ENCODE peak calls at places on chromosomes 16 and 17, in four cellular contexts. I, T, X and G are unnamed samples.

GRCh38 chr17:81080056-81080455 is 45.1 kb downstream of the BAIAP2 start:
- DNase-seq in I (no peak), X (no peak), T (no peak), G (no peak)

GRCh38 chr16:28543072-28543471 is 4.3 kb upstream of the NUPR1 start:
- DNase-seq in T (no peak), I (no peak), X (peak), G (no peak)

GRCh38 chr17:77137111-77137510 is 3.7 kb upstream of the SEC14L1 start:
- DNase-seq in T (no peak), I (no peak), X (no peak), G (no peak)

GRCh38 chr16:75267631-75268264 is 16.3 kb upstream of the BCAR1 start:
- DNase-seq in I (peak), X (peak), T (no peak), G (peak)

GRCh38 chr17:44900894-44901293 is 1.6 kb upstream of the EFTUD2 start:
- DNase-seq in T (no peak), I (no peak), X (peak), G (peak)

GRCh38 chr16:75252049-75252864 is 833 bp upstream of the BCAR1 start:
- DNase-seq in I (no peak), X (no peak), T (no peak), G (peak)

GRCh38 chr17:44187131-44187899 is 543 bp downstream of the TMUB2 start:
- DNase-seq in I (no peak), T (no peak), X (peak), G (no peak)

GRCh38 chr17:49760296-49760695 is 3.6 kb downstream of the FAM117A start:
- DNase-seq in I (no peak), X (no peak), T (no peak), G (no peak)

GRCh38 chr16:1051446-1051845 is 21.1 kb upstream of the SSTR5 start:
- DNase-seq in I (no peak), X (no peak), T (no peak), G (no peak)

GRCh38 chr16:7025616-7026190 is 306.9 kb upstream of the RBFOX1 start:
- DNase-seq in I (peak), X (peak), T (peak), G (peak)

GRCh38 chr16:21156767-21157467 is 1.6 kb upstream of the LDAF1 start:
- DNase-seq in I (peak), T (peak), X (peak), G (peak)

GRCh38 chr17:68441064-68441770 is 16.1 kb downstream of the WIPI1 start:
- DNase-seq in I (no peak), T (no peak), X (no peak), G (no peak)

GRCh38 chr17:48757524-48757961 is 29.0 kb upstream of the HOXB13 start:
- DNase-seq in I (no peak), T (no peak), X (no peak), G (peak)

GRCh38 chr17:33192961-33193911 is 99.9 kb downstream of the ASIC2 start:
- DNase-seq in T (no peak), X (no peak), I (no peak), G (no peak)

GRCh38 chr16:67384778-67385510 is 8.4 kb downstream of the TPPP3 start:
- DNase-seq in T (no peak), I (no peak), X (no peak), G (no peak)

GRCh38 chr17:5877948-5878347 is 192.2 kb upstream of the WSCD1 start:
- DNase-seq in T (no peak), I (peak), X (peak), G (no peak)

GRCh38 chr16:87842209-87842869 is 27.0 kb downstream of the SLC7A5 start:
- DNase-seq in X (no peak), I (no peak), T (no peak), G (peak)

GRCh38 chr17:66341462-66341861 is 39.0 kb downstream of the PRKCA start:
- DNase-seq in X (no peak), T (no peak), I (no peak), G (no peak)

GRCh38 chr17:38742431-38743308 is 5.5 kb downstream of the PCGF2 start:
- DNase-seq in X (peak), I (peak), T (peak), G (peak)

GRCh38 chr17:37490638-37491614 is 1.2 kb downstream of the DUSP14 start:
- DNase-seq in I (peak), T (peak), X (peak), G (peak)

GRCh38 chr17:64005734-64006167 is 7.6 kb downstream of the PRR29 start:
- DNase-seq in I (no peak), T (no peak), X (peak), G (peak)

DNA sequence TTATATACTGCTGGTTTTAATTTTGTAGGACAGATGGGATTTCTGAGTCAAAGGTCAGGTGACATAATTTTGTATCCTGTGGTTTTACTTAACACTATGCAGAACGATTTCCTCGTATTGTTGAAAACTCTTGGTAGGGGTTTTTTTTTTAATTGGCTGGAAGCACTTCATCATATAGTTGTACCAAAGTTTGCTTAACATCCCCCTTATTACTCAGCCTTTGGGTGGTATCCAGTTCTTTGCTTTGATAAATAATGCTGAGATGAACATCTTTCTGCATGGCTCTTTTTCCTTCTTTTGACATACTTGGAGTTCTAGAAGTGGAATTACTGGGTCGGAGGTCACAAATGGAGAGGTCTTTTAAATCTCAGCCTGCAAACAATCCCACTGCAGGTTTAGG is 419.1 kb downstream of the MAF start:
- DNase-seq in I (no peak), X (no peak), T (no peak), G (no peak)
- TF ChIP-seq CTCF in I (no peak), X (no peak), T (no peak), G (no peak)

GRCh38 chr17:8110907-8111306 is 7.4 kb downstream of the ALOXE3 start:
- DNase-seq in X (no peak), T (no peak), I (no peak), G (no peak)
- TF ChIP-seq POLR2A in X (no peak), T (no peak), I (no peak), G (no peak)

GRCh38 chr16:69083306-69083941 is 22.0 kb upstream of the HAS3 start:
- DNase-seq in X (no peak), I (no peak), T (no peak), G (no peak)
- TF ChIP-seq CTCF in X (peak), I (no peak), T (no peak), G (no peak)

GRCh38 chr16:81745704-81746558 is 33.2 kb upstream of the PLCG2 start:
- DNase-seq in I (peak), T (peak), X (peak), G (peak)
- TF ChIP-seq POLR2A in I (peak), T (no peak), X (no peak), G (no peak)

GRCh38 chr17:61425682-61426481 is 26.2 kb downstream of the TBX2 start:
- DNase-seq in X (no peak), I (no peak), T (no peak), G (no peak)
- TF ChIP-seq CTCF in X (no peak), I (no peak), T (no peak), G (no peak)

DNA sequence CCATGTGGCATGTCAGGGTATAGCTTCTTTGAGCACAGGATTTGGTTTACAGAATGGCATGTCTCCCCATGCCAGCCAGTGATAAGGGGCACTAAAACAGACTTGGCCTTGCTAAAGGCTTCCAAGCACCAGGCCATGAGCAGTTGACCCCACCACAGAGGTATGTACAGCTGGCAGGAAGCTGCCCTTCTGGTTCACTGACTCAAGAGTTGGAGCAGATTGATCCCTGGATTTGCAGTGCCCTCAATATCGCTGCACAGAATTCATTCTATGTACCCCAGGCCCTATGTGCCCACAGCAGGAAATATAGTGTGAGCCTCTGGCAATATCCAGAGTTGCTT is 24.3 kb downstream of the HLF start:
- DNase-seq in X (no peak), I (peak), T (no peak), G (no peak)
- TF ChIP-seq POLR2A in X (no peak), I (no peak), T (no peak), G (no peak)

GRCh38 chr17:46770818-46771600 is 47.5 kb downstream of the WNT3 start:
- DNase-seq in T (peak), I (peak), X (peak), G (no peak)
- TF ChIP-seq CTCF in T (no peak), I (no peak), X (no peak), G (no peak)